ENCODE peak calls at places on chromosomes 16 and 17, in four cellular contexts. O is EH; C is Caco-2; D is stimulated activated naive CD4-positive, alpha-beta T cell treated with Interleukin-2 at 50 U/mL for 16 hours. N is an unnamed sample.

GRCh38 chr17:20158580-20158979 is 149.4 kb downstream of the SPECC1 start:
- DNase-seq in O (no peak), C (no peak), D (no peak), N (no peak)

GRCh38 chr17:8442310-8442709 is 6.6 kb downstream of the NDEL1 start:
- DNase-seq in O (no peak), C (no peak), D (no peak), N (no peak)

GRCh38 chr16:11183035-11183812 is 72.8 kb downstream of the SOCS1 start:
- DNase-seq in O (no peak), C (no peak), D (no peak), N (no peak)

GRCh38 chr17:78133971-78134898 is 3.7 kb downstream of the TMC8 start:
- DNase-seq in O (peak; percentile 20), C (peak; percentile 71), D (peak; percentile 72), N (no peak)

GRCh38 chr17:43021739-43022512 is at the start of gene VAT1:
- DNase-seq in O (peak; percentile 76), C (peak; percentile 88), D (peak; percentile 61), N (peak; percentile 48)

GRCh38 chr17:11889266-11889665 is 108.0 kb downstream of the ZNF18 start:
- DNase-seq in O (no peak), C (no peak), D (no peak), N (no peak)

GRCh38 chr17:41413353-41413752 is 11.0 kb downstream of the KRT37 start:
- DNase-seq in O (peak; percentile 66), C (no peak), D (no peak), N (no peak)

GRCh38 chr17:50426814-50427787 is 1.1 kb downstream of the ACSF2 start:
- DNase-seq in O (peak; percentile 55), C (peak; percentile 89), D (peak; percentile 1), N (peak; percentile 67)

GRCh38 chr17:48561894-48562810 is 16.0 kb downstream of the HOXB4 start:
- DNase-seq in O (no peak), C (peak; percentile 60), D (no peak), N (no peak)

GRCh38 chr16:14300631-14301149 is 229.6 kb downstream of the MRTFB start:
- DNase-seq in O (peak; percentile 90), C (peak; percentile 71), D (peak; percentile 8), N (peak; percentile 83)

GRCh38 chr16:57959121-57959520 is 11.8 kb downstream of the CNGB1 start:
- DNase-seq in O (no peak), C (no peak), D (no peak), N (peak; percentile 38)

GRCh38 chr16:66619036-66619435 is 14.5 kb downstream of the CMTM3 start:
- DNase-seq in O (peak; percentile 88), C (no peak), D (no peak), N (no peak)